ENCODE peak calls at places on chromosomes 7 and 10, in five cellular contexts. V is heart left ventricle, Q is BJ, E is lower lobe of right lung, P is heart right ventricle. X is an unnamed sample.

GRCh38 chr10:57657164-57657765 is 610.4 kb downstream of the IPMK start:
- DNase-seq in P (peak; percentile 5), Q (no peak), V (no peak), E (peak; percentile 44), X (peak; percentile 41)

GRCh38 chr7:127819975-127820778 is 168.2 kb downstream of the SND1 start:
- DNase-seq in V (no peak), P (no peak), Q (no peak), E (no peak), X (no peak)

GRCh38 chr10:86415099-86415498 is 48.5 kb upstream of the GRID1 start:
- DNase-seq in P (no peak), Q (no peak), V (no peak), E (no peak), X (no peak)

GRCh38 chr10:131843881-131844284 is 56.9 kb upstream of the PPP2R2D start:
- DNase-seq in V (no peak), Q (no peak), E (no peak), P (no peak), X (no peak)

GRCh38 chr10:31320179-31320597 is 1.2 kb downstream of the ZEB1 start:
- DNase-seq in E (peak; percentile 60), V (peak; percentile 79), P (peak; percentile 62), Q (no peak), X (peak; percentile 50)

GRCh38 chr7:79988642-79989041 is 146.0 kb upstream of the GNAI1 start:
- DNase-seq in V (no peak), P (no peak), Q (no peak), E (no peak), X (no peak)

GRCh38 chr7:366171-366916 is 76.4 kb downstream of the FOXL3 start:
- DNase-seq in P (no peak), E (peak; percentile 31), V (no peak), Q (no peak), X (no peak)

GRCh38 chr7:39084344-39084743 is 106.6 kb downstream of the POU6F2 start:
- DNase-seq in E (no peak), V (no peak), P (no peak), Q (no peak), X (no peak)

GRCh38 chr7:142807855-142808460 is 37.2 kb downstream of the PRSS2 start:
- DNase-seq in P (no peak), E (no peak), V (no peak), Q (no peak), X (no peak)

GRCh38 chr10:69069090-69070042 is 18.5 kb upstream of the SRGN start:
- DNase-seq in P (no peak), V (no peak), E (no peak), Q (no peak), X (no peak)

GRCh38 chr10:79054203-79055099 is 14.3 kb upstream of the ZMIZ1 start:
- DNase-seq in P (no peak), V (no peak), Q (no peak), E (peak; percentile 48), X (no peak)

GRCh38 chr7:66173856-66174255 is 31.3 kb upstream of the TPST1 start:
- DNase-seq in Q (no peak), V (no peak), E (no peak), P (no peak), X (no peak)

GRCh38 chr10:18594574-18595156 is 56.7 kb downstream of the NSUN6 start:
- DNase-seq in V (no peak), Q (no peak), E (no peak), P (no peak), X (peak; percentile 37)

GRCh38 chr10:96532523-96532922 is 18.8 kb upstream of the TLL2 start:
- DNase-seq in Q (no peak), P (no peak), E (no peak), V (no peak), X (no peak)

GRCh38 chr10:14543048-14543903 is 212.6 kb upstream of the FRMD4A start:
- DNase-seq in Q (no peak), V (peak; percentile 70), P (peak; percentile 37), E (peak; percentile 73), X (no peak)

GRCh38 chr7:30973292-30973691 is 9.5 kb downstream of the GHRHR start:
- DNase-seq in V (no peak), Q (no peak), E (no peak), P (no peak), X (no peak)

GRCh38 chr10:88111294-88111693 is 247.9 kb downstream of the PTEN start:
- DNase-seq in Q (no peak), V (no peak), P (no peak), E (no peak), X (no peak)

GRCh38 chr10:55370021-55370420 is 569.0 kb upstream of the PCDH15 start:
- DNase-seq in P (no peak), E (no peak), V (no peak), Q (peak; percentile 96), X (no peak)

GRCh38 chr10:90930070-90930837 is 9.4 kb upstream of the ANKRD1 start:
- DNase-seq in V (no peak), P (no peak), E (no peak), Q (peak; percentile 81), X (no peak)

GRCh38 chr10:70737250-70737649 is 47.9 kb downstream of the TBATA start:
- DNase-seq in E (no peak), V (peak; percentile 24), Q (no peak), P (no peak), X (no peak)

GRCh38 chr7:30925913-30926312 is 14.3 kb downstream of the AQP1 start:
- DNase-seq in Q (no peak), P (no peak), V (peak; percentile 25), E (peak; percentile 34), X (peak; percentile 38)

GRCh38 chr10:130018253-130018652 is 54.2 kb upstream of the EBF3 start:
- DNase-seq in V (no peak), E (no peak), P (peak; percentile 1), Q (no peak), X (no peak)

GRCh38 chr7:96311967-96312366 is 9.9 kb downstream of the SLC25A13 start:
- DNase-seq in P (no peak), Q (no peak), E (no peak), V (no peak), X (no peak)

GRCh38 chr7:16359201-16359600 is 62.1 kb downstream of the CRPPA start:
- DNase-seq in V (no peak), P (no peak), Q (no peak), E (no peak), X (no peak)

GRCh38 chr10:94122247-94122646 is 128.5 kb downstream of the PLCE1 start:
- DNase-seq in P (no peak), E (no peak), V (no peak), Q (no peak), X (no peak)

GRCh38 chr10:92699193-92699517 is 9.4 kb downstream of the HHEX start:
- DNase-seq in Q (no peak), E (no peak), V (no peak), P (no peak), X (no peak)

GRCh38 chr10:61779950-61780659 is 117.4 kb downstream of the CABCOCO1 start:
- DNase-seq in E (peak; percentile 51), P (peak; percentile 29), V (no peak), Q (peak; percentile 64), X (no peak)

GRCh38 chr7:95960706-95961244 is 188.4 kb downstream of the DYNC1I1 start:
- DNase-seq in P (no peak), Q (no peak), V (no peak), E (no peak), X (no peak)

GRCh38 chr10:125775491-125776106 is at the start of gene MMP21:
- DNase-seq in P (no peak), E (no peak), Q (no peak), V (no peak), X (no peak)

GRCh38 chr7:1666251-1666778 is 3.8 kb upstream of the ELFN1 start:
- DNase-seq in V (peak; percentile 59), E (peak; percentile 39), P (no peak), Q (no peak), X (peak; percentile 20)

GRCh38 chr10:78685466-78686163 is 383.2 kb upstream of the ZMIZ1 start:
- DNase-seq in V (no peak), P (no peak), Q (no peak), E (no peak), X (no peak)

GRCh38 chr7:29988391-29989256 is 977 bp downstream of the SCRN1 start:
- DNase-seq in V (peak; percentile 73), P (peak; percentile 21), Q (peak; percentile 44), E (peak; percentile 79), X (peak; percentile 70)

GRCh38 chr10:12822374-12823170 is 178.9 kb downstream of the CCDC3 start:
- DNase-seq in E (no peak), V (no peak), Q (no peak), P (no peak), X (no peak)

DNA sequence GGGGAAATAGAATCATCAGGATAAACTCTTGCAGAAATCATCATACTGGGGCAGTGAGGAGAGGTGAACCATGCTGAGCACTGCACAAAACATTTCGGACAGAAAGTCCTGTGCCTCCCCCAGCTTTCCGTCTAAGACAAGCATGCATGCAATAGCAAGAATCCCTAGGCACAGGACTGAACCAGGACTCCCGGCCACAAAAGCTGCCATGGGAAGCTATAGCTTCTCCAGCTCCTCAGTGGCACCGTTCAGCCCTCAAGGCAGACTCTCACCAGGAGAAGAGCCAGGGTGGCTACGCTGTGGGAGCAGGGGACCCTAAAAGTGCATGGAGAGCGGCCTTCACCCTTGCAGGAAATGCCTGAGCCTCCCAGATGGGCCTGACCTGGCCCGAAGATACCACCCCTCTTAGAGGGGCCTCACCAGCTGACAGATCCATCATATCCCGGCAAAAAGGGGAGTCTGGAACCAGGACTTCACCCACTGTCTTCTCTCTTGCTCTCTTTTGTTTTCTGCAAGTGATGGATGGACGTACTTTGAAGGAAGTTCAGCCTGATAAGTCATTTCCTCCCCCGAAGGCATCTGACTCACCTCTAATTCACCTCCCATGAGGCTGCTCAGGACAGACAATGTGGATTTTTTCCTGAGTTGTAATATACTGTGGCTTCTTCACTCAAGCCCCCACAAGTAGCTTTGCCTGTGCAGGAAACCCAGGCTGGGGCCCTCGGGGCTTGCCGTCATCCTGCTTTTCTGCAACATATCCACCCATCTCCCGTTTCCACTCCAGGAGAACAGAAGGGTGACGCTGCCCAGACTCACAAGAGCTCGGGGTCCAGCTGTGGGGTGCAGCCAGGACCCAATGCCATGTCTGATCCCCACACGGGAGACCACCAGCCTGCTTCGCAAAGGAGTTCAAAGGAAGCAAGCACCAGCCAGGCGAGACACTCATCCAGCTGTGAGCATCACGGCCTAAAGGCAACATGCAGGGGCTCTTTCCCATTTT is 70.5 kb downstream of the ASB13 start:
- DNase-seq in Q (peak; percentile 85), P (no peak), E (peak; percentile 28), V (no peak), X (peak; percentile 40)
- H3K4me3 ChIP-seq in Q (peak overlapping the region; percentile 1), P (no peak overlapping the region), E (no peak overlapping the region), V (no peak overlapping the region), X (no peak overlapping the region)

GRCh38 chr7:11153694-11154093 is 180.0 kb downstream of the PHF14 start:
- DNase-seq in E (no peak), P (no peak), V (no peak), Q (no peak), X (no peak)
- TF ChIP-seq CTCF in E (no peak), P (no peak), V (no peak), Q (no peak), X (peak; percentile 12)

DNA sequence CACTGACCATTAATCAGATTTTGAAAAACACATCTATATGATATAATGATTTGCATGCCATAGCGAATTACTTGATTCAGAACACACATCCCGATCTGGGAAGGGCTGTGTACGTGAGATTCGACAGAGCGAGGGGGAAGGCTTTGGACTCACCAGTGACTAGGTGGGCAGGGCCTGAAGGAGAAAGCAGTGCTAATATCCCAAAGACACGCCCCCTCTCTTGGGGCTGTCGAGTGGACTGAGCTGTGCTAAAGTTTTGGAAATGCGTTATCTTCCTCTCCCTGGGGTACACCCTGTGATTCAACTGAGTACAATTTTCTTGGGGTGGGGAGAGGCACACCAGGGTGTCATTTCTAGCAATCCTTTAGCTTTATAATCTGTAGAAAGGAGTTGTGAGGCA is 1.8 kb downstream of the LRRC17 start:
- DNase-seq in P (peak; percentile 77), Q (no peak), V (peak; percentile 67), E (no peak), X (no peak)
- H3K36me3 ChIP-seq in P (no peaks in the 10 kb centered on the region), Q (no peaks in the 10 kb centered on the region), V (no peaks in the 10 kb centered on the region), E (no peaks in the 10 kb centered on the region), X (no peaks in the 10 kb centered on the region)

GRCh38 chr10:46028584-46029570 is 1.5 kb downstream of the NCOA4 start:
- DNase-seq in E (no peak), Q (no peak), P (peak; percentile 16), V (no peak), X (peak; percentile 26)
- H3K4me3 ChIP-seq in E (peak overlapping the region; percentile 83), Q (peak overlapping the region; percentile 81), P (peak overlapping the region; percentile 83), V (peak overlapping the region; percentile 92), X (peak overlapping the region; percentile 88)

X was measured in BE2C.